ENCODE peak calls at places on chromosomes 1 and 21, in five cellular contexts. C, E, K, N and X are unnamed samples.

GRCh38 chr1:225577243-225577642 is 75.7 kb downstream of the ENAH start:
- DNase-seq in C (peak), E (no peak), K (no peak), N (no peak), X (no peak)

GRCh38 chr1:114719424-114719787 is 2.8 kb upstream of the NRAS start:
- DNase-seq in C (no peak), E (no peak), K (no peak), N (peak), X (no peak)

GRCh38 chr1:177472567-177472966 is 301.8 kb downstream of the BRINP2 start:
- DNase-seq in C (no peak), E (no peak), K (no peak), N (no peak), X (no peak)

GRCh38 chr1:7500381-7501258 is 270.5 kb upstream of the VAMP3 start:
- DNase-seq in C (no peak), E (no peak), K (no peak), N (no peak), X (no peak)

GRCh38 chr1:73820843-73821242 is 377.1 kb downstream of the LRRIQ3 start:
- DNase-seq in C (no peak), E (no peak), K (no peak), N (no peak), X (no peak)

GRCh38 chr1:44008259-44008658 is 16.9 kb downstream of the CCDC24 start:
- DNase-seq in C (no peak), E (no peak), K (no peak), N (no peak), X (no peak)

GRCh38 chr1:165928075-165928731 is 100.8 kb downstream of the UCK2 start:
- DNase-seq in C (peak), E (peak), K (no peak), N (peak), X (peak)

GRCh38 chr1:231827337-231828105 is 200.9 kb downstream of the DISC1 start:
- DNase-seq in C (no peak), E (peak), K (no peak), N (peak), X (no peak)

GRCh38 chr21:26148834-26149354 is 21.7 kb downstream of the APP start:
- DNase-seq in C (no peak), E (peak), K (no peak), N (peak), X (no peak)

GRCh38 chr1:183234660-183235476 is 48.8 kb downstream of the LAMC2 start:
- DNase-seq in C (peak), E (peak), K (peak), N (peak), X (no peak)

GRCh38 chr1:64474639-64475038 is 4.7 kb downstream of the CACHD1 start:
- DNase-seq in C (no peak), E (no peak), K (peak), N (peak), X (peak)

GRCh38 chr1:219041141-219041540 is 132.5 kb upstream of the LYPLAL1 start:
- DNase-seq in C (no peak), E (no peak), K (no peak), N (peak), X (no peak)

GRCh38 chr1:234933475-234933874 is 195.2 kb downstream of the TOMM20 start:
- DNase-seq in C (peak), E (peak), K (peak), N (peak), X (peak)

GRCh38 chr1:51690285-51690961 is 73.5 kb downstream of the OSBPL9 start:
- DNase-seq in C (no peak), E (peak), K (no peak), N (peak), X (no peak)

GRCh38 chr1:54400321-54400720 is 5.9 kb downstream of the SSBP3 start:
- DNase-seq in C (no peak), E (no peak), K (no peak), N (peak), X (no peak)